ENCODE peak calls at places on chromosomes 13 and 19, in seven cellular contexts. Z is IMR-90, I is H9, N is mesenchymal stem cell, B is H1, Q is mesendoderm, M is trophoblast cell. L is an unnamed sample.

GRCh38 chr13:30299746-30300145 is 7.6 kb downstream of the KATNAL1 start:
- DNase-seq in Z (peak), I (no peak), N (no peak), B (no peak), Q (no peak), M (no peak), L (no peak)

GRCh38 chr13:26628706-26629105 is 71.2 kb downstream of the WASF3 start:
- DNase-seq in Z (peak), I (peak), N (no peak), B (no peak), Q (peak), M (no peak), L (no peak)

GRCh38 chr13:106173346-106173745 is 362.1 kb downstream of the EFNB2 start:
- DNase-seq in Z (no peak), I (no peak), N (no peak), B (no peak), Q (no peak), M (no peak), L (no peak)

GRCh38 chr19:36916991-36917390 is 859 bp downstream of the ZNF568 start:
- DNase-seq in Z (peak), I (no peak), N (no peak), B (no peak), Q (peak), M (no peak), L (peak)

GRCh38 chr19:51724543-51724942 is 752 bp upstream of the HAS1 start:
- DNase-seq in Z (no peak), I (no peak), N (no peak), B (no peak), Q (no peak), M (no peak), L (no peak)

GRCh38 chr13:41053384-41053826 is 7.9 kb upstream of the WBP4 start:
- DNase-seq in Z (peak), I (no peak), N (peak), B (no peak), Q (no peak), M (peak), L (no peak)

GRCh38 chr19:47390533-47391488 is 28.5 kb downstream of the MEIS3 start:
- DNase-seq in Z (no peak), I (no peak), N (no peak), B (no peak), Q (no peak), M (no peak), L (no peak)

GRCh38 chr19:35226748-35227147 is 1.8 kb downstream of the FAM187B start:
- DNase-seq in Z (no peak), I (no peak), N (no peak), B (no peak), Q (no peak), M (no peak), L (no peak)

GRCh38 chr13:113058129-113058987 is 47.2 kb upstream of the F7 start:
- DNase-seq in Z (no peak), I (no peak), N (no peak), B (no peak), Q (no peak), M (no peak), L (no peak)

GRCh38 chr19:11387154-11388034 is 3.3 kb upstream of the EPOR start:
- DNase-seq in Z (no peak), I (no peak), N (no peak), B (no peak), Q (no peak), M (no peak), L (no peak)

GRCh38 chr19:27672309-27673047 is 1540.5 kb downstream of the UQCRFS1 start:
- DNase-seq in Z (no peak), I (no peak), N (no peak), B (no peak), Q (no peak), M (no peak), L (no peak)

GRCh38 chr13:113930711-113931637 is 42.9 kb downstream of the C13orf46 start:
- DNase-seq in Z (no peak), I (peak), N (no peak), B (no peak), Q (no peak), M (no peak), L (no peak)

GRCh38 chr13:49679244-49679643 is 12.0 kb downstream of the EBPL start:
- DNase-seq in Z (peak), I (no peak), N (no peak), B (no peak), Q (no peak), M (no peak), L (no peak)

GRCh38 chr19:674282-675151 is 1.7 kb upstream of the FSTL3 start:
- DNase-seq in Z (no peak), I (no peak), N (no peak), B (no peak), Q (no peak), M (no peak), L (no peak)

GRCh38 chr19:50204811-50205675 is 1.6 kb downstream of the MYH14 start:
- DNase-seq in Z (no peak), I (peak), N (no peak), B (peak), Q (peak), M (no peak), L (peak)

GRCh38 chr13:26968431-26969335 is 202.9 kb downstream of the USP12 start:
- DNase-seq in Z (peak), I (no peak), N (peak), B (no peak), Q (peak), M (no peak), L (no peak)

GRCh38 chr13:36029171-36029570 is 102.0 kb downstream of the DCLK1 start:
- DNase-seq in Z (peak), I (no peak), N (no peak), B (no peak), Q (no peak), M (no peak), L (no peak)

GRCh38 chr13:36031490-36031889 is 99.7 kb downstream of the DCLK1 start:
- DNase-seq in Z (no peak), I (no peak), N (no peak), B (no peak), Q (no peak), M (no peak), L (no peak)

GRCh38 chr13:36030670-36031331 is 100.4 kb downstream of the DCLK1 start:
- DNase-seq in Z (peak), I (no peak), N (no peak), B (no peak), Q (peak), M (no peak), L (no peak)

GRCh38 chr13:36028359-36028758 is 102.8 kb downstream of the DCLK1 start:
- DNase-seq in Z (no peak), I (no peak), N (no peak), B (no peak), Q (peak), M (peak), L (no peak)

GRCh38 chr13:36033035-36033434 is 98.1 kb downstream of the DCLK1 start:
- DNase-seq in Z (no peak), I (no peak), N (no peak), B (no peak), Q (no peak), M (no peak), L (no peak)
- H3K23ac ChIP-seq in Z (no peak), I (no peak), N (no peak), B (no peak), Q (no peak), M (no peak), L (no peak)

GRCh38 chr13:61466280-61466679 is 50.6 kb upstream of the PCDH20 start:
- DNase-seq in Z (no peak), I (peak), N (no peak), B (no peak), Q (peak), M (no peak), L (no peak)
- H2BK5ac ChIP-seq in Z (no peak), I (no peak), N (no peak), B (no peak), Q (no peak), M (no peak), L (no peak)

GRCh38 chr19:45952691-45953505 is 20.8 kb downstream of the NOVA2 start:
- DNase-seq in Z (peak), I (peak), N (peak), B (peak), Q (peak), M (peak), L (peak)
- H3K23ac ChIP-seq in Z (no peak), I (no peak), N (no peak), B (no peak), Q (no peak), M (no peak), L (no peak)

GRCh38 chr13:98407575-98407974 is 169.3 kb downstream of the STK24 start:
- DNase-seq in Z (no peak), I (no peak), N (no peak), B (no peak), Q (no peak), M (no peak), L (no peak)

GRCh38 chr13:98405107-98405571 is 171.8 kb downstream of the STK24 start:
- DNase-seq in Z (no peak), I (peak), N (no peak), B (no peak), Q (peak), M (no peak), L (peak)

GRCh38 chr13:98406971-98407370 is 169.9 kb downstream of the STK24 start:
- DNase-seq in Z (no peak), I (no peak), N (no peak), B (no peak), Q (no peak), M (no peak), L (no peak)

GRCh38 chr13:98406475-98406874 is 170.4 kb downstream of the STK24 start:
- DNase-seq in Z (no peak), I (no peak), N (no peak), B (no peak), Q (no peak), M (no peak), L (no peak)

GRCh38 chr13:98405690-98406344 is 171.1 kb downstream of the STK24 start:
- DNase-seq in Z (no peak), I (no peak), N (no peak), B (no peak), Q (no peak), M (no peak), L (no peak)
- H2BK5ac ChIP-seq in Z (no peak), I (no peak), N (no peak), B (no peak), Q (no peak), M (no peak), L (no peak)

L was measured in neuronal stem cell.